ENCODE peak calls at places on chromosomes 5 and 9, in eight cellular contexts. T, D, L, A, F, Y, U and P are unnamed samples.

GRCh38 chr5:75668988-75669760 is 48.1 kb downstream of the POC5 start:
- DNase-seq in Y (no peak), F (no peak), A (no peak), D (no peak), L (no peak), U (peak), T (peak), P (no peak)

GRCh38 chr5:73998496-73998895 is 372.5 kb downstream of the ARHGEF28 start:
- DNase-seq in A (no peak), Y (no peak), L (no peak), U (no peak), F (no peak), D (no peak), T (no peak), P (no peak)

GRCh38 chr5:97729938-97730337 is 546.9 kb upstream of the RIOK2 start:
- DNase-seq in T (no peak), A (no peak), U (no peak), L (no peak), D (no peak), F (no peak), Y (no peak), P (no peak)

GRCh38 chr5:98909363-98909762 is 19.4 kb downstream of the CHD1 start:
- DNase-seq in T (no peak), L (no peak), F (no peak), U (no peak), D (no peak), Y (no peak), A (no peak), P (no peak)

GRCh38 chr9:104074876-104075275 is 19.2 kb upstream of the SMC2 start:
- DNase-seq in U (no peak), T (no peak), Y (no peak), A (no peak), F (no peak), D (no peak), L (no peak), P (no peak)

GRCh38 chr9:89042984-89043383 is 51.7 kb downstream of the S1PR3 start:
- DNase-seq in T (no peak), D (no peak), Y (no peak), A (no peak), L (no peak), U (no peak), F (no peak), P (no peak)

GRCh38 chr9:74953235-74953741 is 576 bp upstream of the C9orf40 start:
- DNase-seq in A (no peak), D (no peak), L (no peak), Y (no peak), U (no peak), T (peak), F (no peak), P (no peak)

GRCh38 chr5:32542216-32543059 is 42.9 kb upstream of the SUB1 start:
- DNase-seq in U (no peak), F (no peak), A (peak), T (no peak), L (no peak), D (no peak), Y (no peak), P (no peak)

GRCh38 chr5:10626473-10627013 is 62.7 kb downstream of the ANKRD33B start:
- DNase-seq in A (peak), T (no peak), L (no peak), F (no peak), Y (peak), D (no peak), U (no peak), P (peak)

GRCh38 chr9:87263291-87263690 is 234.4 kb upstream of the DAPK1 start:
- DNase-seq in T (no peak), Y (no peak), F (no peak), U (no peak), A (no peak), D (peak), L (no peak), P (no peak)

GRCh38 chr9:14096182-14096922 is 217.6 kb downstream of the NFIB start:
- DNase-seq in U (peak), A (no peak), D (peak), T (peak), F (peak), Y (no peak), L (no peak), P (no peak)

GRCh38 chr9:129162901-129163670 is 15.0 kb downstream of the IER5L start:
- DNase-seq in L (no peak), D (no peak), T (no peak), U (no peak), A (no peak), Y (no peak), F (no peak), P (no peak)

DNA sequence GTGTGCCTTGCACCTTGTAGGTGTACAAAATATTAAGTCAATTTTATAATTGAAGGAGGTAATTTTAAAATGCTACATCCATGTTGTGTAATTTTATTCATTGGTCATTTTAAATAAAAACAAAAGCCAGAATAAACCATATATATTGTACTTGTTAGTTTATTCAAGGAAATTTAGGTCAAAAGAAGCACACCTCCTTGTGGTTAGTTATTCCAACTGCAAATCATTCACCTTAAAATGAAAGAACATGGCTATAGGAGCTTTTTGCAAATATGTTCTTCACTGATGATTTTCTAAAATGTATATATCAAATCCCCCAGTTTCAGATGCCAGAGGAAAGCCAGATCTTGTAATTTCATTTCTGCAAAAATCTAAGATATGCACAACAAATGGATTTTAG is 5.4 kb upstream of the MOCS2 start:
- DNase-seq in F (no peak), A (no peak), T (no peak), D (peak), Y (no peak), U (no peak), L (no peak), P (no peak)
- TF ChIP-seq CTCF in F (peak), A (no peak), T (no peak), D (peak), Y (no peak), U (no peak), L (peak), P (no peak)

GRCh38 chr5:136819526-136820302 is 454.4 kb upstream of the TRPC7 start:
- DNase-seq in F (no peak), D (peak), A (no peak), U (no peak), Y (no peak), T (no peak), L (no peak), P (no peak)
- TF ChIP-seq CTCF in F (no peak), D (no peak), A (no peak), U (no peak), Y (no peak), T (no peak), L (no peak), P (no peak)

GRCh38 chr9:71769175-71770165 is 1.2 kb upstream of the CEMIP2 start:
- DNase-seq in Y (peak), A (peak), D (peak), T (peak), L (peak), F (no peak), U (peak), P (peak)
- TF ChIP-seq CTCF in Y (peak), A (no peak), D (peak), T (peak), L (peak), F (no peak), U (no peak), P (peak)

DNA sequence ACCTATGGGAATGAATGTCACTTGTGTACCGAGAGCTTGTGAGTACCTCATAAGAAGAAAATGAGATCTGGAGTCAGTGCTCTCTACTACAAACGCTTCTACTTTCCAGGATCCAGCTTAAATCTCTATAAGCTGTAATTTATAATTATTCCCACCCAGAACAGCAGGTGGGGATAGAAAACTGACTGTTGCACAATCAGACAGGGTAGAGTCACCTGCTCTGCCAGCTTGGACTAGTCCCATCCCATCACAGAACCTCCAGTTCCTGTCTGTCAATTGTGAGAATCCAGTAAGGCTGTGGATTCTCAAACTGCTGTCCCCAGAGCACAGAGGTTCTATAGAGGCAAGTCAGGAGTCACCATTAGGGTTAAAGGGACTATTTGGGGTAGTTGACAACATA is 2.0 kb downstream of the SPINK7 start:
- DNase-seq in U (no peak), Y (no peak), F (no peak), L (no peak), T (no peak), A (no peak), D (no peak), P (no peak)
- TF ChIP-seq CTCF in U (no peak), Y (no peak), F (no peak), L (no peak), T (no peak), A (no peak), D (no peak), P (no peak)